ENCODE peak calls at places on chromosome 4, in eight cellular contexts. W, O, B, L, F, S, A and X are unnamed samples.

GRCh38 chr4:173211838-173212237 is 43.2 kb downstream of the GALNT7 start:
- DNase-seq in O (no peak), B (no peak), L (no peak), A (no peak), S (no peak), W (peak), F (no peak), X (no peak)

GRCh38 chr4:76339364-76339763 is 32.8 kb downstream of the STBD1 start:
- DNase-seq in F (no peak), O (no peak), S (no peak), L (no peak), W (peak), B (no peak), A (no peak), X (no peak)

GRCh38 chr4:212438-213174 is 88.3 kb downstream of the ZNF718 start:
- DNase-seq in B (no peak), A (no peak), W (peak), S (peak), F (peak), O (peak), L (peak), X (peak)

GRCh38 chr4:20839957-20840356 is 139.7 kb downstream of the PACRGL start:
- DNase-seq in L (no peak), A (no peak), F (no peak), W (peak), S (no peak), B (no peak), O (no peak), X (no peak)

GRCh38 chr4:8198206-8198905 is 734 bp upstream of the SH3TC1 start:
- DNase-seq in L (no peak), B (no peak), W (no peak), A (no peak), F (no peak), O (no peak), S (no peak), X (peak)

GRCh38 chr4:663438-664428 is 10.3 kb downstream of the ATP5ME start:
- DNase-seq in L (no peak), A (no peak), O (peak), W (no peak), F (no peak), S (peak), B (no peak), X (peak)

GRCh38 chr4:74037076-74037475 is 1.4 kb downstream of the CXCL3 start:
- DNase-seq in F (no peak), L (no peak), B (no peak), O (no peak), W (no peak), S (no peak), A (no peak), X (no peak)

GRCh38 chr4:22515145-22515887 is 550 bp downstream of the ADGRA3 start:
- DNase-seq in A (no peak), S (peak), F (peak), L (no peak), W (peak), O (peak), B (peak), X (peak)

GRCh38 chr4:1494416-1495315 is 88.4 kb upstream of the NKX1-1 start:
- DNase-seq in F (no peak), W (no peak), B (no peak), L (no peak), A (no peak), S (no peak), O (peak), X (no peak)

GRCh38 chr4:95124906-95125504 is 367.2 kb downstream of the BMPR1B start:
- DNase-seq in O (no peak), S (no peak), F (peak), W (peak), L (no peak), A (no peak), B (no peak), X (no peak)

GRCh38 chr4:6252051-6252450 is 17.6 kb upstream of the WFS1 start:
- DNase-seq in L (no peak), S (no peak), W (no peak), B (no peak), F (no peak), O (no peak), A (no peak), X (no peak)

GRCh38 chr4:189001971-189002450 is 862.8 kb downstream of the TRIML1 start:
- DNase-seq in S (no peak), F (no peak), A (no peak), W (no peak), B (no peak), O (no peak), L (no peak), X (no peak)

GRCh38 chr4:1460967-1461868 is 55.0 kb upstream of the NKX1-1 start:
- DNase-seq in L (peak), F (peak), W (no peak), S (no peak), A (no peak), O (no peak), B (no peak), X (no peak)

GRCh38 chr4:187209921-187210613 is 486.4 kb upstream of the FAT1 start:
- DNase-seq in O (no peak), W (peak), S (no peak), L (no peak), B (no peak), A (no peak), F (no peak), X (no peak)

GRCh38 chr4:140615451-140615850 is 46.7 kb upstream of the UCP1 start:
- DNase-seq in F (no peak), S (no peak), A (no peak), B (no peak), W (no peak), O (no peak), L (no peak), X (no peak)

GRCh38 chr4:143512978-143513313 is 556 bp upstream of the SMARCA5 start:
- DNase-seq in W (no peak), L (no peak), A (no peak), S (no peak), O (no peak), F (no peak), B (no peak), X (no peak)

GRCh38 chr4:174274436-174274835 is 9.0 kb downstream of the FBXO8 start:
- DNase-seq in L (no peak), F (no peak), B (no peak), A (no peak), S (no peak), O (no peak), W (no peak), X (no peak)

GRCh38 chr4:177596035-177596434 is 153.8 kb upstream of the AGA start:
- DNase-seq in S (no peak), A (no peak), B (no peak), F (no peak), W (peak), L (no peak), O (no peak), X (peak)

GRCh38 chr4:44558206-44558605 is 93.2 kb downstream of the YIPF7 start:
- DNase-seq in F (no peak), L (no peak), A (no peak), W (no peak), S (no peak), B (no peak), O (no peak), X (no peak)

GRCh38 chr4:143185253-143186107 is 763 bp downstream of the USP38 start:
- DNase-seq in S (peak), O (peak), F (no peak), L (peak), A (no peak), W (peak), B (no peak), X (no peak)

GRCh38 chr4:168496834-168497233 is at the start of gene PALLD:
- DNase-seq in F (no peak), B (no peak), O (no peak), S (peak), L (no peak), A (no peak), W (peak), X (no peak)

GRCh38 chr4:142021761-142022160 is 385.4 kb downstream of the IL15 start:
- DNase-seq in A (no peak), O (no peak), F (no peak), B (no peak), W (no peak), L (no peak), S (no peak), X (peak)

GRCh38 chr4:4995103-4995761 is 24.0 kb downstream of the CYTL1 start:
- DNase-seq in L (no peak), B (peak), A (no peak), S (peak), W (peak), O (peak), F (peak), X (peak)

GRCh38 chr4:142698541-142698940 is 147.6 kb downstream of the INPP4B start:
- DNase-seq in A (no peak), F (no peak), S (no peak), O (no peak), B (no peak), W (no peak), L (no peak), X (no peak)

GRCh38 chr4:154332681-154333421 is 158.7 kb downstream of the DCHS2 start:
- DNase-seq in O (peak), L (no peak), W (peak), S (no peak), F (peak), B (no peak), A (no peak), X (peak)

GRCh38 chr4:8274772-8275241 is 5.3 kb downstream of the HTRA3 start:
- DNase-seq in L (peak), W (peak), F (peak), O (peak), S (peak), A (no peak), B (no peak), X (peak)

GRCh38 chr4:16264798-16265197 is 38.5 kb upstream of the TAPT1 start:
- DNase-seq in S (no peak), O (no peak), L (no peak), W (peak), A (no peak), F (no peak), B (no peak), X (no peak)

GRCh38 chr4:73599182-73599581 is 21.1 kb downstream of the RASSF6 start:
- DNase-seq in A (no peak), W (peak), B (no peak), F (no peak), S (no peak), O (no peak), L (no peak), X (peak)

GRCh38 chr4:88448905-88449689 is 7.8 kb upstream of the HERC5 start:
- DNase-seq in O (no peak), S (no peak), W (no peak), F (no peak), A (no peak), L (no peak), B (no peak), X (no peak)

GRCh38 chr4:141346144-141346543 is 125.4 kb downstream of the ZNF330 start:
- DNase-seq in S (peak), L (no peak), A (no peak), O (no peak), B (no peak), F (no peak), W (peak), X (no peak)

GRCh38 chr4:56757270-56757746 is 64.2 kb downstream of the SPINK2 start:
- DNase-seq in L (no peak), B (no peak), F (no peak), W (peak), O (peak), A (no peak), S (no peak), X (no peak)

GRCh38 chr4:48813984-48814383 is 16.9 kb upstream of the OCIAD1 start:
- DNase-seq in A (no peak), S (no peak), B (no peak), O (no peak), W (no peak), L (no peak), F (no peak), X (no peak)

GRCh38 chr4:68951078-68951805 is at the start of gene UGT2A3:
- DNase-seq in S (no peak), W (no peak), B (no peak), O (no peak), A (no peak), L (no peak), F (no peak), X (peak)

GRCh38 chr4:5458676-5459075 is 249.7 kb downstream of the EVC2 start:
- DNase-seq in S (no peak), O (no peak), W (no peak), B (no peak), A (no peak), L (peak), F (no peak), X (no peak)

GRCh38 chr4:110632506-110633357 is 9.9 kb upstream of the PITX2 start:
- DNase-seq in B (no peak), O (no peak), F (no peak), A (no peak), W (no peak), L (no peak), S (no peak), X (no peak)

GRCh38 chr4:5409237-5409636 is 299.1 kb downstream of the EVC2 start:
- DNase-seq in W (peak), A (no peak), S (no peak), L (no peak), B (no peak), F (no peak), O (no peak), X (no peak)

GRCh38 chr4:133776503-133776902 is 425.1 kb downstream of the PABPC4L start:
- DNase-seq in W (no peak), A (no peak), F (no peak), L (no peak), B (no peak), O (no peak), S (no peak), X (no peak)

GRCh38 chr4:31366041-31366440 is 645.9 kb downstream of the PCDH7 start:
- DNase-seq in B (no peak), W (peak), A (no peak), O (no peak), S (no peak), F (no peak), L (no peak), X (no peak)

GRCh38 chr4:145130788-145131398 is 32.8 kb downstream of the ABCE1 start:
- DNase-seq in B (no peak), A (no peak), S (no peak), W (peak), L (no peak), O (no peak), F (no peak), X (no peak)

GRCh38 chr4:145131848-145132247 is 33.7 kb downstream of the ABCE1 start:
- DNase-seq in L (no peak), F (no peak), O (no peak), A (no peak), B (no peak), S (no peak), W (no peak), X (no peak)

GRCh38 chr4:145132521-145133098 is 34.5 kb downstream of the ABCE1 start:
- DNase-seq in B (peak), O (no peak), L (no peak), A (no peak), F (no peak), W (peak), S (no peak), X (peak)

GRCh38 chr4:145125396-145125795 is 27.3 kb downstream of the ABCE1 start:
- DNase-seq in O (no peak), L (no peak), S (no peak), B (no peak), A (no peak), F (no peak), W (no peak), X (no peak)

GRCh38 chr4:145130130-145130529 is 32.0 kb downstream of the ABCE1 start:
- DNase-seq in B (no peak), W (no peak), A (no peak), F (no peak), S (no peak), O (no peak), L (no peak), X (no peak)
- TF ChIP-seq POLR2A in B (no peak), W (no peak), A (no peak), F (no peak), S (no peak), O (no peak), L (no peak), X (no peak)

GRCh38 chr4:70991596-70991995 is 1.9 kb upstream of the DCK start:
- DNase-seq in B (no peak), W (no peak), L (no peak), A (no peak), S (no peak), F (no peak), O (no peak), X (no peak)
- TF ChIP-seq POLR2A in B (no peak), W (no peak), L (no peak), A (no peak), S (no peak), F (no peak), O (no peak), X (no peak)

DNA sequence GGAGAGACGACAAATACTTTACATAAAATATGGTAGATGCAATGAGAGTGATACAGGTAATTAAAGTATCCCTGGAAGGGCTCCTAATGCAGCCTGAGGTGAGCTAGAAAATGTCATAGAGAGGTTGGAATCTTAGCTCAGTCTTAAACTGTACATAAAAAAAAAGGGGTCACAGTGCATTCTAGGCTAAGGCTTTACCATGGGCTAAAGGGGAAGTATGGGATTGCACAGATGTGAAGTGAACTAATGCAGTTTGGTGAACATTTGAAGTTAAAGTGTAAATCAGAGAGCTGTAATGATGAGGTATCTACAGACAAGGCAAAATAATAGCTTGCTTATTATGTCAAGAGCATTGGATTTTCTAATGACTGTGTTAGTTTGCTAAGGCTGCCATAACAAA is 405.8 kb downstream of the ADGRL3 start:
- DNase-seq in O (no peak), L (no peak), B (no peak), S (no peak), F (no peak), W (no peak), A (no peak), X (no peak)
- TF ChIP-seq POLR2A in O (no peak), L (no peak), B (no peak), S (no peak), F (no peak), W (no peak), A (no peak), X (no peak)

DNA sequence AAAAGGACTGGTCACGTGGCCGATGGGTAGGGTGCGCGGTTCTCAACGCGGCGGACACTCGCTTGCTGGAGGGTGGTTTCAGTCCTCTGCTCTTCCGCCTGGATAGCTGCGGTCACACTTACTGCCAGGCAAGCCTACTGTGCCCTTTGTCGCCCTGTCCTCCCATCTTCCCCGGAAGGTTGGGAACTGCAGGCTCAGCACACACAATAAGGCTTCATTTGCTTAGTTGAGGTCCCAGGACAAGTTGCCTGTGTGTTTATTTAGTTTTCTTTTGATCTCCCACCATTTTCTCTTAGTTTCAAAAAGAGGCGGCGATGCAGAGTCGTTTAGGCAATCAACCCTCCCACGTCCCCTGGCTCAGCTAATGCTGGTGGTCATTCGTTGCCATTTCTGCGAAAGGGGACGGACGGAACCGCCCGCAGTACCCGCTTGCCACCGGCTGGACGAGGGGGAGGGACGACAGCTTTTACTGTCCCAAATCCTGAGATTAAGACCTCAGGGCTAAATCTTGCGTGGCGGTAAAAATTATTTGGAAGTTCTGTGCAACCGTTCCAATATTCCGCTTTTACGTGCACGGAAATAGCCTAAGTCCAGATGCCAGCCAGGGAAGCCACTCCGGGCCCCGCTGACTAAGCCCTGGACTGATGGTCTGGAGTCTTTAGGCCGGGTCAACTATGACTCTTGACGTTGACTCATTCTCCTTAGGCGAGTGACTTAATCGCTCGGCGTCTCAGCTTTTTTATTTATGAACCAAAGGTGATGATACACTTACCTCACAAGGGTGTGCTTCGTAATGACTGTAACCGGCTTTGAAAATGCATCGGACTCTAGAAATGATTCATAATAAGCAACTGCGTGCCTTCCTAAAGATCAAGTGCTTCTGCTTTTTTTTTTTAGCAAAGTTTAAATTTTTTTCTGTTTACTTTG is 671 bp upstream of the EIF4E start:
- DNase-seq in O (peak), B (peak), A (no peak), F (peak), W (peak), L (no peak), S (peak), X (peak)
- TF ChIP-seq POLR2A in O (peak), B (peak), A (no peak), F (peak), W (peak), L (no peak), S (no peak), X (peak)

DNA sequence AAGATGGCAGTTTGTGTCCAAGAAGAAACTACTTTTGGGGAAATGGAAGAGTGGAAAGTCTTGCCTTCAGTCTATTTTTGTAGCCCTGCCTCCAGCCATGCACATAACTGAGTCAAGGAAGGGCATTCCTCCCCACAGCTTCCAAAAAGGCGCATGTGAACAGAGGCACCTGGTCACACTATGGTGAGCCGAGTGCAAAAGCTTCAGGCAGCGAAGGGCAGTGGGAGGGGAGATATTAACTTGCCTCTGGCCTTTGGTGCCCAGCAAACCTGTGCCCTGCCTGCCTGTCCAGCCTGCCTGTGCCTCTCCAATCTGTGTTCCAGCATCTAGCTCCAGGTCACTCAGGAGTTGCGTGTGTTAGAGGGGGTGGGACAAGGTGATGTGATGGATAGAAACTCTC is 163.8 kb downstream of the SMIM20 start:
- DNase-seq in A (no peak), F (no peak), O (no peak), S (no peak), L (no peak), W (no peak), B (no peak), X (peak)
- TF ChIP-seq POLR2A in A (no peak), F (no peak), O (no peak), S (no peak), L (no peak), W (no peak), B (no peak), X (no peak)